ENCODE peak calls at places on chromosome 21, in five cellular contexts. Q is left ventricle myocardium inferior, M is HFF-Myc, I is GM23338, E is aorta. Y is an unnamed sample.

GRCh38 chr21:17673261-17674020 is 60.7 kb upstream of the BTG3 start:
- DNase-seq in E (no peak), M (peak; percentile 15), Q (no peak), I (peak; percentile 58), Y (no peak)

GRCh38 chr21:42089093-42089631 is 18.0 kb downstream of the UMODL1 start:
- DNase-seq in Q (no peak), M (no peak), E (no peak), I (no peak), Y (peak; percentile 31)

GRCh38 chr21:24375201-24375600 is 1232.1 kb downstream of the MRPL39 start:
- DNase-seq in M (no peak), I (peak; percentile 34), E (peak; percentile 38), Q (no peak), Y (peak; percentile 18)

GRCh38 chr21:33901421-33902288 is 13.9 kb downstream of the ATP5PO start:
- DNase-seq in Q (no peak), I (peak; percentile 86), E (no peak), M (peak; percentile 45), Y (peak; percentile 40)

GRCh38 chr21:15436031-15436430 is 293.8 kb upstream of the USP25 start:
- DNase-seq in Q (no peak), M (no peak), I (no peak), E (no peak), Y (no peak)

GRCh38 chr21:15009964-15010363 is 54.8 kb downstream of the NRIP1 start:
- DNase-seq in M (no peak), Q (no peak), I (no peak), E (no peak), Y (no peak)

GRCh38 chr21:18369115-18369514 is 34.5 kb downstream of the TMPRSS15 start:
- DNase-seq in I (peak; percentile 54), M (no peak), Q (no peak), E (no peak), Y (no peak)

GRCh38 chr21:14691924-14692323 is 145.8 kb upstream of the SAMSN1 start:
- DNase-seq in M (no peak), Q (no peak), E (no peak), I (no peak), Y (peak; percentile 32)

GRCh38 chr21:34148826-34149558 is 75.6 kb downstream of the MRPS6 start:
- DNase-seq in M (no peak), E (no peak), Q (no peak), I (no peak), Y (no peak)

GRCh38 chr21:39556176-39556575 is 56.6 kb upstream of the B3GALT5 start:
- DNase-seq in E (no peak), Q (no peak), M (no peak), I (peak; percentile 73), Y (no peak)

GRCh38 chr21:32131960-32132359 is 146.9 kb downstream of the MIS18A start:
- DNase-seq in I (no peak), Q (no peak), M (no peak), E (no peak), Y (no peak)

GRCh38 chr21:32328595-32328994 is 29.9 kb downstream of the MRAP start:
- DNase-seq in Q (no peak), E (no peak), I (no peak), M (no peak), Y (no peak)

GRCh38 chr21:46402421-46402820 is 56.3 kb upstream of the DIP2A start:
- DNase-seq in E (no peak), Q (no peak), I (peak; percentile 32), M (no peak), Y (no peak)

GRCh38 chr21:20451051-20451450 is 547.2 kb upstream of the NCAM2 start:
- DNase-seq in I (no peak), E (no peak), M (peak; percentile 75), Q (no peak), Y (no peak)

GRCh38 chr21:38622827-38623209 is 124.5 kb upstream of the ERG start:
- DNase-seq in E (no peak), M (no peak), Q (no peak), I (no peak), Y (no peak)

GRCh38 chr21:26945916-26946315 is 21.0 kb downstream of the ADAMTS5 start:
- DNase-seq in M (no peak), E (no peak), I (peak; percentile 21), Q (peak; percentile 35), Y (no peak)

GRCh38 chr21:35437941-35438340 is 388.8 kb upstream of the RUNX1 start:
- DNase-seq in Q (no peak), I (no peak), E (no peak), M (no peak), Y (no peak)
- H3K4me3 ChIP-seq in Q (no peak overlapping the region), I (no peak overlapping the region), E (no peak overlapping the region), M (no peak overlapping the region), Y (no peak overlapping the region)

GRCh38 chr21:28359300-28359699 is 633.4 kb downstream of the LTN1 start:
- DNase-seq in I (no peak), M (no peak), Q (no peak), E (no peak), Y (no peak)
- H3K4me3 ChIP-seq in I (no peak overlapping the region), M (no peak overlapping the region), Q (no peak overlapping the region), E (no peak overlapping the region), Y (no peak overlapping the region)

GRCh38 chr21:16535100-16535418 is 805.3 kb downstream of the USP25 start:
- DNase-seq in I (no peak), E (peak; percentile 81), Q (peak; percentile 79), M (peak; percentile 55), Y (no peak)

GRCh38 chr21:16541366-16541765 is 811.6 kb downstream of the USP25 start:
- DNase-seq in Q (no peak), M (no peak), E (no peak), I (no peak), Y (no peak)

GRCh38 chr21:16534408-16535099 is 804.8 kb downstream of the USP25 start:
- DNase-seq in E (peak; percentile 72), I (no peak), Q (peak; percentile 80), M (peak; percentile 39), Y (no peak)

GRCh38 chr21:16536661-16537359 is 807.0 kb downstream of the USP25 start:
- DNase-seq in Q (no peak), M (no peak), I (no peak), E (no peak), Y (no peak)

DNA sequence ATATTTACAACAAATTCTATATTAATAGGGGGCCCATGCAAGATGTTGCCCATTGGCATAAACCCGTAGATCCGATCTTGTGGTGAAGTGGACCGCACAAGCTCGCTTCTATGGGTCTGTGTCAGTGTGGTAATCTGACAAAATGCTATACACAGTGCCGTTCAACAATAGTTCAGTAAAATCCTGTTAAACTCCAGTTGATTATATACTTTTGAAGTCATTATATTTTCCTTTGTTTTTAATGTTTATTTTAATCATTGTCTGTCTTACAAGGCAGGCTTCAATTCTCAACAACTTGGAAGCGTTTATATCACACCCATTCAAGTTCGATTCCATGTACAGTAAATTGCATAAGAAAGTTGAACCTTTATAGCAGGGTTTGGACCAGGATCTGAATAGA is 809.3 kb downstream of the USP25 start:
- DNase-seq in I (no peak), E (no peak), M (no peak), Q (no peak), Y (no peak)
- H3K4me3 ChIP-seq in I (no peak overlapping the region), E (no peak overlapping the region), M (no peak overlapping the region), Q (peak overlapping the region; percentile 64), Y (no peak overlapping the region)

GRCh38 chr21:44927587-44928461 is 7.1 kb upstream of the ITGB2 start:
- DNase-seq in M (no peak), E (peak; percentile 78), I (no peak), Q (peak; percentile 46), Y (peak; percentile 98)
- H3K4me3 ChIP-seq in M (no peak overlapping the region), E (no peak overlapping the region), I (peak overlapping the region; percentile 41), Q (peak overlapping the region; percentile 14), Y (no peak overlapping the region)

GRCh38 chr21:28636988-28637691 is 355.5 kb downstream of the LTN1 start:
- DNase-seq in E (no peak), I (no peak), Q (no peak), M (no peak), Y (no peak)
- H3K4me3 ChIP-seq in E (peak overlapping the region; percentile 48), I (no peak overlapping the region), Q (no peak overlapping the region), M (no peak overlapping the region), Y (no peak overlapping the region)

DNA sequence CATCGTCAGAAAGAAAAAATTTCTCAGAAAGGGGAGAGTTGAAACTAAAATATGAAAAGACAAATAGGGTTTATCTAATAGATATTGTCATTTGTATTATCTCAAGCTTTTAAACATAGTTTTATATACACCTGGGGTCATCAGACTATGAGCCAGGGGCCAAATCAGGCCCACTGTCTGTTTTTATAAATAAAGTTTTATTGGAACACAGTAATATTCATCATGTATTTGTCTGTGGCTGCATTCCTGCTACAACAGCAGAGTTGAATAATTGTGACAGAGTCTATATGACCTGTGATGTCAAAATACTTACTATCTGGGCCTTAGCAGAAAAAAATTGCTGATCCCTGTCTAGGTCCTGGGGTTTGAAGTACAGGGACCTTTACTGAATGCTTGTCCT is 120.5 kb upstream of the RUNX1 start:
- DNase-seq in Q (no peak), E (no peak), I (no peak), M (no peak), Y (no peak)
- H3K4me3 ChIP-seq in Q (no peak overlapping the region), E (no peak overlapping the region), I (no peak overlapping the region), M (no peak overlapping the region), Y (no peak overlapping the region)

Y was measured in DND-41.